ENCODE peak calls at places on chromosomes 12 and 14, in nine cellular contexts. O, S, Q, K, R, B, M, X and I are unnamed samples.
A peak's percentile ranks its signal among the peaks of the same experiment; 100 is the strongest.

GRCh38 chr12:108670066-108670631 is 36.5 kb upstream of the SELPLG start:
- DNase-seq in S (no peak), K (no peak), O (no peak), X (no peak), R (no peak), B (no peak), Q (no peak), M (no peak), I (no peak)

GRCh38 chr12:106195638-106196037 is 52.2 kb downstream of the CKAP4 start:
- DNase-seq in R (no peak), K (peak; percentile 19), S (no peak), B (peak; percentile 83), M (no peak), X (peak; percentile 63), O (no peak), Q (peak; percentile 77), I (peak; percentile 79)

GRCh38 chr12:10392394-10392930 is 2.6 kb upstream of the KLRK1 start:
- DNase-seq in O (peak; percentile 13), R (peak; percentile 78), K (no peak), Q (peak; percentile 68), M (peak; percentile 70), B (peak; percentile 76), S (no peak), X (peak; percentile 96), I (peak; percentile 100)

GRCh38 chr14:33679461-33680225 is 271.2 kb downstream of the EGLN3 start:
- DNase-seq in K (no peak), Q (no peak), B (peak; percentile 79), M (no peak), X (peak; percentile 61), S (no peak), R (peak; percentile 72), O (no peak), I (peak; percentile 38)

GRCh38 chr14:78762331-78762730 is 592.2 kb downstream of the NRXN3 start:
- DNase-seq in O (no peak), Q (no peak), S (no peak), B (no peak), K (no peak), M (no peak), R (no peak), X (no peak), I (no peak)

GRCh38 chr12:49792976-49793580 is 35.1 kb downstream of the NCKAP5L start:
- DNase-seq in B (no peak), Q (no peak), M (no peak), O (no peak), K (no peak), X (no peak), R (no peak), S (no peak), I (no peak)

GRCh38 chr14:94489336-94489735 is 13.3 kb upstream of the SERPINA9 start:
- DNase-seq in K (no peak), O (no peak), M (no peak), S (no peak), X (no peak), R (no peak), B (no peak), Q (no peak), I (no peak)

GRCh38 chr14:58813745-58814144 is 176.0 kb downstream of the DACT1 start:
- DNase-seq in Q (no peak), R (no peak), S (no peak), X (no peak), M (no peak), K (no peak), O (peak; percentile 43), B (no peak), I (no peak)

GRCh38 chr14:35825968-35826217 is 245 bp upstream of the BRMS1L start:
- DNase-seq in B (no peak), R (no peak), K (no peak), M (no peak), Q (no peak), S (no peak), O (no peak), X (no peak), I (no peak)

GRCh38 chr12:87779858-87780498 is 249.2 kb downstream of the C12orf50 start:
- DNase-seq in M (no peak), K (no peak), B (no peak), S (no peak), R (peak; percentile 60), Q (no peak), O (peak; percentile 61), X (no peak), I (peak; percentile 39)

GRCh38 chr12:49288412-49288853 is 6.5 kb upstream of the PRPH start:
- DNase-seq in K (peak; percentile 14), X (peak; percentile 68), Q (no peak), R (peak; percentile 34), O (peak; percentile 61), B (peak; percentile 78), S (peak; percentile 42), M (peak; percentile 78), I (peak; percentile 69)

GRCh38 chr14:69664865-69665526 is 53.6 kb downstream of the SUSD6 start:
- DNase-seq in X (no peak), R (no peak), O (no peak), M (no peak), K (no peak), S (no peak), Q (peak; percentile 57), B (no peak), I (no peak)

GRCh38 chr12:116138380-116138779 is 139.1 kb downstream of the MED13L start:
- DNase-seq in R (peak; percentile 8), X (no peak), O (no peak), S (no peak), K (no peak), B (no peak), Q (no peak), M (no peak), I (peak; percentile 52)

GRCh38 chr12:113826805-113827204 is 139.3 kb downstream of the RBM19 start:
- DNase-seq in R (no peak), K (no peak), Q (no peak), S (no peak), B (no peak), X (no peak), O (no peak), M (no peak), I (no peak)

GRCh38 chr14:74843653-74844052 is 32.3 kb downstream of the PROX2 start:
- DNase-seq in X (peak; percentile 47), M (no peak), B (peak; percentile 69), R (no peak), K (no peak), Q (no peak), O (no peak), S (no peak), I (peak; percentile 68)

GRCh38 chr12:130132831-130133635 is 29.2 kb upstream of the FZD10 start:
- DNase-seq in S (no peak), K (no peak), X (no peak), B (no peak), M (no peak), O (peak; percentile 34), Q (no peak), R (no peak), I (no peak)

GRCh38 chr12:54388214-54389138 is 3.9 kb upstream of the ZNF385A start:
- DNase-seq in K (no peak), M (no peak), O (peak; percentile 88), X (no peak), B (no peak), Q (peak; percentile 23), S (no peak), R (no peak), I (no peak)

GRCh38 chr12:57727758-57728395 is 10.7 kb downstream of the AGAP2 start:
- DNase-seq in S (no peak), O (no peak), R (no peak), Q (peak; percentile 42), K (no peak), M (no peak), X (no peak), B (no peak), I (no peak)

GRCh38 chr12:110670161-110670701 is 18.7 kb downstream of the HVCN1 start:
- DNase-seq in S (no peak), M (no peak), K (no peak), Q (no peak), O (no peak), X (no peak), B (no peak), R (no peak), I (no peak)

GRCh38 chr14:72463291-72463866 is 430.5 kb downstream of the DPF3 start:
- DNase-seq in K (no peak), Q (no peak), O (no peak), B (peak; percentile 70), S (no peak), X (no peak), M (no peak), R (peak; percentile 76), I (no peak)

GRCh38 chr14:67636361-67636919 is 16.7 kb downstream of the ARG2 start:
- DNase-seq in S (no peak), B (no peak), X (no peak), M (peak; percentile 13), Q (no peak), O (peak; percentile 24), R (peak; percentile 34), K (no peak), I (peak; percentile 46)

GRCh38 chr14:93986972-93987371 is 10.1 kb upstream of the CCDC197 start:
- DNase-seq in R (no peak), B (no peak), M (no peak), O (peak; percentile 50), X (no peak), Q (peak; percentile 79), K (no peak), S (no peak), I (no peak)

GRCh38 chr12:116708826-116709756 is 28.8 kb downstream of the SPRING1 start:
- DNase-seq in B (peak; percentile 75), R (peak; percentile 47), S (no peak), O (peak; percentile 88), X (peak; percentile 70), Q (peak; percentile 60), M (peak; percentile 78), K (peak; percentile 80), I (peak; percentile 48)

GRCh38 chr14:36222952-36223468 is 46.5 kb upstream of the PTCSC3 start:
- DNase-seq in R (no peak), S (no peak), M (no peak), O (no peak), K (no peak), Q (no peak), X (no peak), B (no peak), I (no peak)

GRCh38 chr14:91231446-91231845 is 13.1 kb downstream of the GPR68 start:
- DNase-seq in R (no peak), B (peak; percentile 34), Q (no peak), O (no peak), X (no peak), S (no peak), M (no peak), K (no peak), I (no peak)

GRCh38 chr12:65308001-65308400 is 29.5 kb downstream of the MSRB3 start:
- DNase-seq in O (no peak), R (no peak), K (no peak), S (no peak), X (peak; percentile 28), Q (no peak), M (no peak), B (no peak), I (peak; percentile 46)

GRCh38 chr12:68222336-68222735 is 3.3 kb downstream of the IL26 start:
- DNase-seq in B (no peak), O (peak; percentile 87), X (peak; percentile 76), K (no peak), Q (no peak), M (no peak), R (no peak), S (no peak), I (peak; percentile 49)

GRCh38 chr14:93727039-93727740 is 61.1 kb downstream of the PRIMA1 start:
- DNase-seq in Q (no peak), K (no peak), X (no peak), O (no peak), B (no peak), R (no peak), M (no peak), S (no peak), I (no peak)

GRCh38 chr14:75430106-75430505 is 2.3 kb downstream of the JDP2 start:
- DNase-seq in K (no peak), R (no peak), B (peak; percentile 56), O (no peak), M (no peak), X (peak; percentile 73), S (no peak), Q (peak; percentile 62), I (peak; percentile 82)

GRCh38 chr12:49979791-49980190 is 7.0 kb downstream of the AQP6 start:
- DNase-seq in R (no peak), K (no peak), M (no peak), B (no peak), X (no peak), S (no peak), O (peak; percentile 48), Q (no peak), I (no peak)

GRCh38 chr14:105193916-105194782 is 13.0 kb upstream of the NUDT14 start:
- DNase-seq in B (no peak), K (no peak), S (no peak), Q (no peak), X (peak; percentile 43), M (no peak), R (no peak), O (peak; percentile 90), I (no peak)